ENCODE peak calls at places on chromosomes 16 and 17, in six cellular contexts. N is transverse colon, L is ovary, T is body of pancreas, D is testis, I is tibial nerve. V is an unnamed sample.

GRCh38 chr17:50939795-50940684 is 73.9 kb upstream of the TOB1 start:
- DNase-seq in I (no peak), N (no peak), L (no peak), D (no peak), T (peak), V (no peak)

GRCh38 chr17:35129973-35130351 is 8.5 kb downstream of the FNDC8 start:
- DNase-seq in D (no peak), N (no peak), T (no peak), I (no peak), L (no peak), V (no peak)

GRCh38 chr16:23504076-23504452 is 6.2 kb downstream of the GGA2 start:
- DNase-seq in T (peak), L (no peak), D (no peak), I (no peak), N (no peak), V (no peak)

GRCh38 chr17:82356845-82357355 is 2.1 kb upstream of the TEX19 start:
- DNase-seq in N (peak), T (peak), I (no peak), L (no peak), D (no peak), V (no peak)

GRCh38 chr17:4585203-4585939 is 1.0 kb downstream of the SMTNL2 start:
- DNase-seq in T (no peak), I (no peak), D (no peak), N (no peak), L (peak), V (no peak)

GRCh38 chr17:64507418-64507766 is 615 bp downstream of the CEP95 start:
- DNase-seq in T (no peak), D (no peak), N (no peak), I (no peak), L (no peak), V (peak)

GRCh38 chr16:81136331-81137011 is 40.3 kb upstream of the GCSH start:
- DNase-seq in L (no peak), N (no peak), I (no peak), D (no peak), T (no peak), V (no peak)

GRCh38 chr16:20911361-20911760 is 10.8 kb downstream of the LYRM1 start:
- DNase-seq in N (no peak), T (no peak), I (no peak), D (no peak), L (no peak), V (no peak)

GRCh38 chr17:55159251-55159650 is 105.5 kb upstream of the HLF start:
- DNase-seq in L (no peak), D (no peak), T (no peak), N (no peak), I (no peak), V (no peak)

GRCh38 chr17:1375615-1376014 is 24.4 kb downstream of the YWHAE start:
- DNase-seq in I (no peak), D (no peak), T (no peak), L (no peak), N (no peak), V (no peak)

GRCh38 chr16:86387461-86388440 is 122.6 kb upstream of the FOXF1 start:
- DNase-seq in I (no peak), N (no peak), T (no peak), D (no peak), L (no peak), V (no peak)

GRCh38 chr17:38616361-38616760 is 10.6 kb upstream of the SRCIN1 start:
- DNase-seq in T (no peak), L (no peak), D (no peak), N (no peak), I (no peak), V (no peak)

GRCh38 chr17:4599505-4600281 is 15.4 kb downstream of the SMTNL2 start:
- DNase-seq in N (no peak), T (no peak), I (no peak), D (peak), L (peak), V (no peak)

GRCh38 chr17:78368854-78369495 is 9.1 kb upstream of the SOCS3 start:
- DNase-seq in N (no peak), L (no peak), D (no peak), I (no peak), T (no peak), V (no peak)

GRCh38 chr17:28327031-28327607 is 8.1 kb downstream of the TMEM97 start:
- DNase-seq in D (peak), I (no peak), T (no peak), N (no peak), L (no peak), V (no peak)

GRCh38 chr17:17419166-17419565 is 57.6 kb upstream of the MED9 start:
- DNase-seq in T (no peak), N (no peak), L (no peak), I (no peak), D (no peak), V (no peak)

GRCh38 chr17:21459536-21459935 is 83.4 kb downstream of the KCNJ12 start:
- DNase-seq in L (no peak), T (no peak), N (no peak), D (no peak), I (no peak), V (no peak)

GRCh38 chr17:40557531-40558299 is 7.6 kb downstream of the CCR7 start:
- DNase-seq in D (no peak), L (no peak), N (no peak), I (no peak), T (peak), V (no peak)

GRCh38 chr16:70685061-70685937 is 554 bp downstream of the MTSS2 start:
- DNase-seq in N (no peak), D (no peak), L (no peak), T (no peak), I (no peak), V (peak)

GRCh38 chr17:83054518-83055125 is 24.8 kb upstream of the METRNL start:
- DNase-seq in L (no peak), D (no peak), T (no peak), N (no peak), I (peak), V (no peak)

GRCh38 chr16:30437511-30438046 is 7.7 kb upstream of the DCTPP1 start:
- DNase-seq in L (no peak), D (no peak), N (no peak), T (peak), I (no peak), V (no peak)

GRCh38 chr17:73066148-73066884 is 26.2 kb downstream of the SLC39A11 start:
- DNase-seq in D (no peak), T (no peak), L (no peak), N (no peak), I (no peak), V (no peak)

GRCh38 chr17:7084058-7084457 is 4.0 kb upstream of the CLEC10A start:
- DNase-seq in I (no peak), N (no peak), T (no peak), D (no peak), L (no peak), V (no peak)

GRCh38 chr17:80125656-80126448 is 21.1 kb downstream of the EIF4A3 start:
- DNase-seq in I (no peak), D (peak), L (no peak), T (peak), N (no peak), V (no peak)

GRCh38 chr17:50911450-50911849 is 45.3 kb upstream of the TOB1 start:
- DNase-seq in N (no peak), I (no peak), D (no peak), L (no peak), T (no peak), V (no peak)

GRCh38 chr17:75430159-75430748 is 24.8 kb upstream of the GRB2 start:
- DNase-seq in T (peak), L (no peak), I (no peak), N (peak), D (peak), V (no peak)

GRCh38 chr16:89326721-89327120 is 109.2 kb downstream of the ZNF778 start:
- DNase-seq in N (no peak), I (no peak), L (no peak), T (peak), D (no peak), V (no peak)

GRCh38 chr17:7574176-7574953 is 5.1 kb upstream of the CD68 start:
- DNase-seq in I (no peak), L (no peak), T (no peak), N (no peak), D (no peak), V (no peak)

GRCh38 chr16:89026121-89026612 is 49.2 kb upstream of the CBFA2T3 start:
- DNase-seq in I (no peak), D (no peak), N (no peak), L (no peak), T (no peak), V (no peak)

GRCh38 chr16:56428087-56428486 is 2.7 kb upstream of the AMFR start:
- DNase-seq in D (no peak), N (no peak), L (no peak), I (no peak), T (no peak), V (no peak)

GRCh38 chr17:31586946-31587345 is 195.5 kb downstream of the RAB11FIP4 start:
- DNase-seq in N (no peak), L (no peak), T (no peak), I (no peak), D (no peak), V (no peak)

GRCh38 chr17:58172369-58173071 is 5.7 kb downstream of the OR4D2 start:
- DNase-seq in I (no peak), N (no peak), L (no peak), D (no peak), T (no peak), V (peak)

GRCh38 chr16:87146676-87147075 is 170.5 kb downstream of the C16orf95 start:
- DNase-seq in I (no peak), N (no peak), T (no peak), L (no peak), D (no peak), V (no peak)

GRCh38 chr17:17058304-17058703 is 16.0 kb downstream of the MPRIP start:
- DNase-seq in I (no peak), D (no peak), T (no peak), L (no peak), N (no peak), V (no peak)

GRCh38 chr17:13601317-13601775 is 383 bp downstream of the HS3ST3A1 start:
- DNase-seq in T (no peak), N (no peak), D (peak), L (peak), I (no peak), V (no peak)

GRCh38 chr17:27649929-27650328 is 18.9 kb downstream of the LGALS9 start:
- DNase-seq in T (peak), L (no peak), I (peak), N (no peak), D (peak), V (no peak)

GRCh38 chr17:57517216-57517518 is 227.9 kb downstream of the CCDC182 start:
- DNase-seq in D (no peak), N (no peak), L (no peak), T (no peak), I (no peak), V (no peak)

GRCh38 chr17:41654134-41654907 is 29.9 kb upstream of the KRT17 start:
- DNase-seq in T (peak), N (peak), D (no peak), L (no peak), I (no peak), V (no peak)

GRCh38 chr16:23160082-23160481 is 10.8 kb upstream of the USP31 start:
- DNase-seq in D (no peak), L (no peak), I (no peak), N (no peak), T (no peak), V (no peak)

GRCh38 chr17:67441052-67441738 is 64.1 kb downstream of the PITPNC1 start:
- DNase-seq in N (peak), L (no peak), T (no peak), I (no peak), D (no peak), V (no peak)
- TF ChIP-seq POLR2A in N (peak), L (no peak), T (no peak), I (no peak), D (no peak), V (no peak)

GRCh38 chr16:4316732-4317461 is 1.0 kb downstream of the GLIS2 start:
- DNase-seq in L (no peak), N (peak), D (no peak), I (no peak), T (peak), V (no peak)
- TF ChIP-seq POLR2A in L (no peak), N (no peak), D (no peak), I (no peak), T (peak), V (no peak)

GRCh38 chr16:1958715-1959268 is 546 bp upstream of the NDUFB10 start:
- DNase-seq in T (peak), L (no peak), D (no peak), I (no peak), N (no peak), V (no peak)

GRCh38 chr16:1961651-1962067 is 2.3 kb downstream of the NDUFB10 start:
- DNase-seq in T (no peak), D (no peak), N (no peak), I (no peak), L (no peak), V (peak)

GRCh38 chr16:1959269-1960039 is at the start of gene NDUFB10:
- DNase-seq in T (peak), N (peak), L (peak), I (peak), D (peak), V (peak)

GRCh38 chr16:1964046-1964505 is 550 bp downstream of the RPS2 start:
- DNase-seq in T (no peak), L (peak), D (no peak), I (no peak), N (no peak), V (peak)

GRCh38 chr16:1960665-1961630 is 1.6 kb downstream of the NDUFB10 start:
- DNase-seq in N (no peak), T (peak), L (no peak), I (no peak), D (no peak), V (no peak)
- TF ChIP-seq POLR2A in N (no peak), T (no peak), L (no peak), I (no peak), D (no peak), V (peak)

GRCh38 chr17:70521821-70522256 is 352.5 kb downstream of the KCNJ2 start:
- DNase-seq in T (peak), I (no peak), N (peak), L (no peak), D (peak), V (no peak)
- TF ChIP-seq POLR2A in T (no peak), I (no peak), N (no peak), L (no peak), D (no peak), V (no peak)

DNA sequence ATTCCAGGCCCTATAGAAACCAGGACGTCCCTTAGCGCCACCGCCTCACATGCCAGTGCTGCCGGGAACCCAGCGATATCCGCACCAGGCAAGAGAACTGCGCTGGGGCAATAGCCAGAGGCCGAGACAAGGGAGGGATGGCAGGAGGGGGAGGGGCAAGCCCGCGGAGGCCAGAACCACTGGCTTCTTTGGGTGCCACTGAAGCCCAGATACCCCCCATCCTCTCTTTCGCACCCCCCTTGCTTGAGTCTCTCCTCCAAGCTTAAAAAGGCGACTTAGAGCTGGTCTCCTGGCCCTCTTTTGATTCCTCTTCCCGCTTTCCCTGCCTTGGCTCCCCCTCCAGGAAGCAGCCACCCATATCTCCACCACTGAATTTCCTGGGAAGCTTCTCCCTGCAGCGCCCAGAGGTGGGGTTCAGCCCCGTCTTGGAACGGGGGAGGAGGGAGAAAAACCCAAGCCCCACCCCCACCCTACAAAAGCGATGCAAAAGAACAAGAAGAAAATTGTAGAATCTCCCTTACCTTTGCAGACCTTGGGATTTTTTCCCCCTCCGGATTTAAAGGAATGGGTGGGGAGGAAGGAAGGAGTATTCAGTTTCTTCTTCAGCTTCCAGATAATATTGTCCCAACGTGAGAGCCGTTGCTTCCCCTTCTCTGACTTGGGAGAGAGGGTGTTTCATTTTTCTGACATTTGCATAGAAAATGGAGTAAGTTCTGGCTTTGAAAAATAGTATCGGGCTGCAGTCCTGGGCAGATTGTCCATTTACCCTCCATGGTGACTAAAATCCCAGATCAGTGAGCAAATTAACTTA is 622 bp downstream of the HOXB6 start:
- DNase-seq in N (peak), I (no peak), L (no peak), D (no peak), T (no peak), V (no peak)
- TF ChIP-seq POLR2A in N (peak), I (no peak), L (no peak), D (no peak), T (no peak), V (no peak)

GRCh38 chr16:57591086-57591869 is 37.2 kb upstream of the ADGRG1 start:
- DNase-seq in N (peak), D (peak), T (peak), I (peak), L (no peak), V (peak)
- TF ChIP-seq POLR2A in N (no peak), D (no peak), T (no peak), I (no peak), L (no peak), V (no peak)

GRCh38 chr16:58678269-58678668 is 6.3 kb downstream of the SLC38A7 start:
- DNase-seq in N (no peak), L (no peak), T (no peak), D (no peak), I (no peak), V (no peak)
- TF ChIP-seq POLR2A in N (no peak), L (no peak), T (no peak), D (no peak), I (no peak), V (no peak)

DNA sequence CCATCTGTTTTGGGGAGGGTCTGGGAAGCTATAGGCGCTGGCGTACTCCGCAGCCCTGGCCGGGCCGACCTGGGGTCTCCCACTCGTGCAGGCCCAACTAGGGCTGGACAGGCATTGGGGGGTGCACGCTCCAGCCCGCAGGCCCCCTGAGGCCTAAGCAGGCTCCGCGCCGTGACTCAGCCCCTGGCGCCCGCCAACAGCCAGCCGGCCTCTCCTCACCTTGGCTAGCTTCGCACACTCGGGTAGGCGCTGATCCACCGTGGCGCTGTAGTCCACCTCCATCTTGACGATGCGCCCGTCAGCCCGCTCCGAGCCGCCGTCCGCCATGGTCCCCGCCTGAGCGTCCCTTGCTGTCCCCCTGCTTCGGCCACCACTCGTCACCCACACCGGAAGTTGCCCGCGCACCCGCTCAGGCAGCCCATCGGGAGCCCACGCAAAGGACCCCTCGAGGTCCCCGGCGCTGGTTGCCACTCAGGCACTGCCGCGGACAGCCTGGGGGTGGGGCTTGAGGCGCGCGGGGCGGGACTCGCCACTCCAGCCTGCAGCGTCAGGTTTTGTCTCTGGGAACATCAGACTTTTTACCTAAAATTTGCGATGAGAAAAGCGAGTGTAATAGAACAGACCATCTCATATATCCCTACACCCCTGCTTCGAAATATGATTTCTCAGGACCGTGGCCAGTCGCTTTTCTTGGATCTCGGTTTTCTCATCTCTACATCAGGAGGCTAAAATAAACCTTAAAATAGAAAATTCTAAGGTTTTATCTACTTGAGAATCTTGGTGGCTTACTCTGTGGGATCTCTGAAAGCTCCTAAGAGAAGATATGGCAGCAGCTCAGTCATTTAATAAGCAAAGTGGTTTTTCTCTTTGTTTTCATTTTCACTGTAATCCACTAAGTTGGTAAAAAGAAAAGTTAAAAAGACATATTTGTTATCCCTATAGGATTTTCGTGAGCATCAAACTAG is at the start of gene PSMD12:
- DNase-seq in N (peak), L (peak), D (peak), I (peak), T (peak), V (peak)
- TF ChIP-seq POLR2A in N (peak), L (peak), D (no peak), I (peak), T (peak), V (peak)

GRCh38 chr17:76670708-76671122 is 27.2 kb upstream of the ST6GALNAC1 start:
- DNase-seq in L (no peak), T (no peak), I (no peak), D (no peak), N (no peak), V (no peak)

GRCh38 chr17:76672270-76672851 is 28.8 kb upstream of the ST6GALNAC1 start:
- DNase-seq in T (peak), N (peak), L (no peak), D (no peak), I (no peak), V (no peak)

GRCh38 chr17:76672892-76673291 is 29.3 kb upstream of the ST6GALNAC1 start:
- DNase-seq in N (no peak), I (no peak), L (no peak), T (no peak), D (no peak), V (no peak)

GRCh38 chr17:76671123-76671911 is 27.8 kb upstream of the ST6GALNAC1 start:
- DNase-seq in N (peak), I (peak), L (peak), D (peak), T (peak), V (peak)

GRCh38 chr17:76671912-76672262 is 28.3 kb upstream of the ST6GALNAC1 start:
- DNase-seq in T (no peak), D (no peak), L (no peak), I (no peak), N (no peak), V (no peak)
- TF ChIP-seq POLR2A in T (peak), D (no peak), L (peak), I (peak), N (peak), V (peak)